ENCODE peak calls at places on chromosomes 3 and 15, in eight cellular contexts. M is fibroblast of mammary gland, Q is HFF-Myc, N is GM12878, K is T-helper 2 cell, T is iPS-NIHi11, B is uterus, O is neuronal stem cell. E is an unnamed sample.

GRCh38 chr15:25931846-25932245 is 68.7 kb upstream of the ATP10A start:
- DNase-seq in N (no peak), O (no peak), Q (no peak), M (peak; percentile 19), K (no peak), T (no peak), B (no peak), E (no peak)

GRCh38 chr15:71752604-71753289 is 57.6 kb upstream of the NR2E3 start:
- DNase-seq in M (peak; percentile 98), K (peak; percentile 76), Q (peak; percentile 92), B (no peak), N (no peak), O (peak; percentile 18), T (peak; percentile 64), E (peak; percentile 95)

GRCh38 chr3:31132132-31132769 is 237.8 kb upstream of the GADL1 start:
- DNase-seq in O (peak; percentile 15), N (peak; percentile 21), B (no peak), M (peak; percentile 74), Q (peak; percentile 25), T (peak; percentile 36), K (peak; percentile 49), E (peak; percentile 76)

GRCh38 chr15:76150508-76150907 is 90.7 kb downstream of the TMEM266 start:
- DNase-seq in M (no peak), K (peak; percentile 23), Q (no peak), B (no peak), O (no peak), N (no peak), T (no peak), E (no peak)

GRCh38 chr15:69760890-69761568 is 308.4 kb downstream of the RPLP1 start:
- DNase-seq in N (peak; percentile 62), T (no peak), M (peak; percentile 98), O (no peak), K (peak; percentile 91), B (peak; percentile 50), Q (peak; percentile 82), E (peak; percentile 99)

GRCh38 chr3:44966795-44967278 is 9.1 kb downstream of the ZDHHC3 start:
- DNase-seq in K (peak; percentile 48), N (no peak), B (no peak), M (no peak), T (no peak), O (no peak), Q (no peak), E (peak; percentile 20)

GRCh38 chr3:174242311-174243041 is 616.7 kb upstream of the NAALADL2 start:
- DNase-seq in O (no peak), N (no peak), M (peak; percentile 52), K (no peak), Q (no peak), T (no peak), B (no peak), E (no peak)

GRCh38 chr3:78978037-78978436 is 789.8 kb downstream of the ROBO1 start:
- DNase-seq in O (no peak), T (no peak), M (peak; percentile 59), K (no peak), N (no peak), B (no peak), Q (no peak), E (peak; percentile 52)

GRCh38 chr3:195748661-195749060 is 27.9 kb downstream of the MUC20 start:
- DNase-seq in M (no peak), T (no peak), O (no peak), Q (no peak), K (no peak), B (no peak), N (no peak), E (no peak)

GRCh38 chr3:66693461-66693912 is 192.7 kb upstream of the LRIG1 start:
- DNase-seq in B (peak; percentile 29), Q (no peak), O (no peak), N (no peak), T (no peak), K (no peak), M (peak; percentile 14), E (peak; percentile 38)

GRCh38 chr3:8579101-8579500 is 65.5 kb downstream of the SSUH2 start:
- DNase-seq in B (no peak), T (no peak), N (peak; percentile 51), Q (no peak), M (no peak), O (no peak), K (no peak), E (peak; percentile 49)

GRCh38 chr3:169085827-169086226 is 577.7 kb downstream of the MECOM start:
- DNase-seq in B (no peak), M (peak; percentile 94), N (no peak), O (no peak), K (no peak), T (peak; percentile 29), Q (peak; percentile 87), E (peak; percentile 95)

GRCh38 chr3:152978152-152978551 is 143.2 kb downstream of the P2RY1 start:
- DNase-seq in Q (no peak), M (no peak), B (no peak), O (no peak), N (no peak), K (no peak), T (no peak), E (no peak)

GRCh38 chr3:12663311-12663935 is 494 bp downstream of the RAF1 start:
- DNase-seq in Q (no peak), B (peak; percentile 47), N (no peak), M (no peak), T (peak; percentile 62), K (no peak), O (no peak), E (peak; percentile 60)

GRCh38 chr3:48467473-48468267 is 21.1 kb downstream of the ATRIP start:
- DNase-seq in Q (no peak), N (no peak), T (no peak), B (no peak), K (no peak), O (no peak), M (no peak), E (no peak)

GRCh38 chr3:67706934-67707333 is 52.5 kb upstream of the SUCLG2 start:
- DNase-seq in T (no peak), N (no peak), B (no peak), O (no peak), K (no peak), M (no peak), Q (no peak), E (peak; percentile 7)

GRCh38 chr3:190306513-190307163 is 15.6 kb downstream of the CLDN1 start:
- DNase-seq in N (no peak), T (no peak), M (peak; percentile 85), O (no peak), K (peak; percentile 81), B (peak; percentile 82), Q (no peak), E (peak; percentile 81)

GRCh38 chr15:85899927-85900326 is 105.2 kb upstream of the KLHL25 start:
- DNase-seq in M (no peak), O (no peak), T (no peak), K (no peak), Q (no peak), B (peak; percentile 16), N (no peak), E (no peak)

GRCh38 chr15:99251436-99251821 is at the start of gene LRRC28:
- DNase-seq in T (no peak), O (no peak), M (no peak), N (no peak), B (no peak), K (no peak), Q (no peak), E (no peak)

E was measured in fibroblast of pulmonary artery.